ENCODE peak calls at places on chromosomes 1 and 21, in five cellular contexts. I is prostate gland, F is endothelial cell of umbilical vein, M is omental fat pad, Y is heart left ventricle. H is an unnamed sample.

GRCh38 chr1:41957568-41957967 is 38.8 kb upstream of the HIVEP3 start:
- DNase-seq in I (no peak), M (no peak), F (no peak), Y (no peak), H (peak; percentile 90)

GRCh38 chr1:111483166-111483565 is 9.4 kb downstream of the C1orf162 start:
- DNase-seq in Y (no peak), M (no peak), I (no peak), F (no peak), H (no peak)

GRCh38 chr1:173208146-173208545 is 1.0 kb upstream of the TNFSF4 start:
- DNase-seq in Y (no peak), F (no peak), I (no peak), M (no peak), H (no peak)

GRCh38 chr1:228980232-228980969 is 245.1 kb downstream of the RHOU start:
- DNase-seq in F (no peak), M (no peak), Y (no peak), I (no peak), H (no peak)

GRCh38 chr21:34200288-34200905 is 127.0 kb downstream of the MRPS6 start:
- DNase-seq in F (no peak), M (no peak), Y (no peak), I (no peak), H (no peak)

GRCh38 chr1:43560286-43560685 is 29.6 kb downstream of the PTPRF start:
- DNase-seq in Y (no peak), M (no peak), I (no peak), F (no peak), H (no peak)

GRCh38 chr1:4170953-4171352 is 270.9 kb upstream of the C1orf174 start:
- DNase-seq in F (no peak), I (no peak), Y (no peak), M (no peak), H (no peak)

GRCh38 chr1:192133350-192133950 is 24.8 kb upstream of the RGS18 start:
- DNase-seq in Y (no peak), M (no peak), I (no peak), F (peak; percentile 77), H (no peak)

GRCh38 chr1:43381609-43382008 is 8.0 kb downstream of the MED8 start:
- DNase-seq in I (no peak), M (no peak), Y (no peak), F (no peak), H (no peak)

GRCh38 chr1:89557443-89557820 is 32.8 kb downstream of the LRRC8B start:
- DNase-seq in M (no peak), F (no peak), I (no peak), Y (no peak), H (no peak)

GRCh38 chr1:103441342-103441741 is 84.2 kb upstream of the RNPC3 start:
- DNase-seq in I (no peak), M (no peak), F (no peak), Y (no peak), H (no peak)

GRCh38 chr1:24236170-24237045 is 49.3 kb upstream of the IFNLR1 start:
- DNase-seq in F (no peak), Y (no peak), M (peak; percentile 41), I (peak; percentile 31), H (no peak)

GRCh38 chr1:109615879-109616278 is 3.5 kb downstream of the GNAT2 start:
- DNase-seq in F (peak; percentile 86), I (no peak), M (no peak), Y (no peak), H (no peak)

GRCh38 chr1:223726380-223727001 is 14.2 kb downstream of the CAPN2 start:
- DNase-seq in M (peak; percentile 91), I (no peak), F (peak; percentile 96), Y (peak; percentile 83), H (peak; percentile 41)

GRCh38 chr1:113391643-113392271 is 1.4 kb downstream of the MAGI3 start:
- DNase-seq in I (peak; percentile 43), M (no peak), Y (no peak), F (peak; percentile 29), H (no peak)

GRCh38 chr1:63004868-63005267 is 220.9 kb downstream of the ATG4C start:
- DNase-seq in M (no peak), I (no peak), F (no peak), Y (no peak), H (no peak)
- TF ChIP-seq CTCF in M (no peak), I (no peak), F (no peak), Y (peak; percentile 12), H (no peak)

DNA sequence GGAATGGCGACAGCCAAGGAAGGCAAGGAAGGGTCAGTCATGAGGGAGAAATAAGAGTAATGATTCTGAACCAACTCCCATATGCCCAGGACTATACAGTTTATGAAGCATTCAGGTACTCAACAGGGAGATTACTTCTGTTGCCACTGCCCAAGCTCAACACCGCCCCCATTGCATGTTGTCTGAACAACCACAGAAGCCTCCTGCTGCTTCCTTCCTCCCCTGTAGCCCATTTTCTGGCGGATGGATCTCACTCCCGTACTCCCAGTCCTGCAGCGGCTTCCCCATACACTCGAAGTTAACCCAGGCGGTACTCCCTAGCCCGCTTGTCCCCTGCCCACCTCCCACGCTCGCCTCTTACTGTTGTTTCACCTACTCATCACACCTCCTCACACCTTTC is 103.0 kb downstream of the BEND5 start:
- DNase-seq in M (no peak), I (no peak), F (no peak), Y (no peak), H (no peak)
- TF ChIP-seq CTCF in M (no peak), I (no peak), F (no peak), Y (peak; percentile 7), H (no peak)

DNA sequence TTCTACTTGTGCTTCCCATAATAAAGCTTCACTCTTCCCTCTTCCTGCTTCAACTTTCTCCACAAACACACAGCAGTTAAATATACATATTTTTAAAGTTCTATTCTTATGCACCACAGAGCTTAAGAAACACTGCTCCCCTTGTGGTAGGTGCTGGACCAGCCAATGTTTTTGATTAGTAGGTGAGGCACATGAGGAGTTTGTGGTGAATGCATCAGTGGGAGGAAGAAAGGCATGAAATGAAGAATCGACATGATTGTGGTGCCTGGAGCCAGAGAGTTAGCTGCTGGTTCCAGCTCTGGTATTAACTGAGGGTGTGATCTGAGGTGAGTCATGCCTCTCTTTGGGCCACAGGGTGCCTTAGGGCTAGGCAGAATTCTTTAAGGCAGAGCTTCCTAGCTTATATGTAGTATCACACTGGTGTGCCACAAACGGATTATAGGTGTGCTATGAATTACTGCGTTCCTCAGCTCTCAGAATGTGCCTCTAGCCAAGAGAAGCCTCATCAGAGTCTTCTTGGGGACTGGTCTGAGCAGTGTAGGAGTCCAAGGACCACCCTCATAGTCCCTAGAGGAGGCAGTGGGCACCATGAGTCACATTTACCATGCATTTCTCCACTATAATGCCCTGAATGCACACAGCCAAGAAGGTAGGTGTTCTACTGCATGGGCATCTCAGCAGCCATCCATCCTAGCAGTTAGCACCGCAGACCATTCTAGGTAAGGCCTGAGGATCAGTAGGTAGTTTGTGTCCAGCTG is 97.4 kb upstream of the SGIP1 start:
- DNase-seq in M (no peak), I (no peak), Y (no peak), F (peak; percentile 46), H (no peak)
- TF ChIP-seq CTCF in M (no peak), I (peak; percentile 17), Y (no peak), F (peak; percentile 13), H (no peak)

GRCh38 chr1:60637651-60638050 is 444.7 kb upstream of the NFIA start:
- DNase-seq in F (no peak), Y (no peak), I (no peak), M (no peak), H (no peak)

GRCh38 chr1:60639287-60639686 is 443.1 kb upstream of the NFIA start:
- DNase-seq in M (no peak), F (no peak), Y (no peak), I (no peak), H (no peak)

DNA sequence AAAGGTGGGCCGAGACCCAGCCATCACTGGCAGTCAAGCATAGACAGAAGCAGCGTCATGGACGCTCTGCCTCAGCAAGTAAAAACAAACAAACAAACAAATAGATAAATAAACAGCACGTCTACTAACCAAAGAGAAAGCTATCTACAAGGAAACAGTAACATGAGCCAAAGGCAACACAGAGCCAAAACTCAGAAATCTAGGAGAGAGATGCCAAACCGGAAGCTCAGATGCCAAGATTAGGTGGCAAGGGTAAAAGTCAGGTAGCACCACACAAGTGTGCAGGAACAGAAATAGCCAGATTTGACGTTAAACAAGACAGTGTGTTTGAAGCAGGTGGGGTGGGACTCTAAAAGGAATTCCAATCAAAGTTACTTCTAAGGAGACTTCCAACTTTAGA is 448.3 kb upstream of the NFIA start:
- DNase-seq in I (no peak), F (no peak), M (no peak), Y (no peak), H (no peak)
- TF ChIP-seq CTCF in I (no peak), F (no peak), M (no peak), Y (no peak), H (no peak)

GRCh38 chr21:46256501-46256994 is 28.0 kb upstream of the LSS start:
- DNase-seq in F (no peak), Y (peak; percentile 72), M (no peak), I (no peak), H (no peak)
- TF ChIP-seq CTCF in F (no peak), Y (peak; percentile 45), M (no peak), I (no peak), H (no peak)

GRCh38 chr21:39086547-39086946 is 96.7 kb downstream of the PSMG1 start:
- DNase-seq in M (no peak), I (no peak), Y (no peak), F (no peak), H (no peak)
- TF ChIP-seq CTCF in M (no peak), I (no peak), Y (peak; percentile 25), F (no peak), H (peak; percentile 35)

DNA sequence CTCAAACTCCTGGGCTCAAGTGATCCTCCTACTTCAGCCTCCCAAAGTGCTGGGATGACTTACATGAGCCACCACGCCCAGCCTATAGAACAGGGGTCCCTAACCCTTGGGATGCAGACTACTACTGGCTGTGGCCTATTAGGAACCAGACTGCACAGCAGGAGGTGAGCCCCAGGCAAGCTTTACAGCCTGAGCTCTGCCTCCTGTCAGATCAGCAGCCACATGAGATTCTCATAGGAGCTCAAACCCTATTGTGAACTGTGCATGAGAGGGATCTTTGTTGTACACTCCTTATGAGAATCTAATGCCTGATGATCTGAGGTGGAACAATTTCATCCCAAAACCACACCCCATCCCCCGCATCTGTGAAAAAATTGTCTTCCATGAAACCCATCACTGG is 13.4 kb upstream of the PSMB4 start:
- DNase-seq in F (no peak), Y (no peak), M (no peak), I (no peak), H (no peak)
- TF ChIP-seq CTCF in F (no peak), Y (no peak), M (no peak), I (no peak), H (no peak)

GRCh38 chr1:152543808-152544207 is 22.8 kb downstream of the LCE3E start:
- DNase-seq in F (no peak), I (no peak), Y (no peak), M (no peak), H (no peak)
- TF ChIP-seq CTCF in F (no peak), I (no peak), Y (no peak), M (no peak), H (no peak)